ENCODE peak calls at places on chromosomes 7 and 10, in eight cellular contexts. S, W, O, D, A, H, I and M are unnamed samples.

GRCh38 chr7:138515001-138515528 is 55.0 kb downstream of the TRIM24 start:
- DNase-seq in W (no peak), S (no peak), A (no peak), D (no peak), I (no peak), H (no peak), O (no peak), M (no peak)

GRCh38 chr7:157302314-157302711 is 34.5 kb upstream of the DNAJB6 start:
- DNase-seq in D (no peak), S (peak; percentile 86), W (peak; percentile 20), I (peak; percentile 62), A (peak; percentile 70), O (peak; percentile 45), H (no peak), M (no peak)

GRCh38 chr10:113169853-113170455 is 219.9 kb downstream of the TCF7L2 start:
- DNase-seq in A (no peak), H (no peak), I (no peak), O (no peak), S (no peak), W (no peak), D (no peak), M (no peak)

GRCh38 chr7:142908921-142909870 is 23.7 kb upstream of the TRPV6 start:
- DNase-seq in O (no peak), D (no peak), W (no peak), A (peak; percentile 46), H (no peak), S (no peak), I (peak; percentile 36), M (peak; percentile 7)

GRCh38 chr10:116490028-116490662 is 55.6 kb upstream of the PNLIP start:
- DNase-seq in A (peak; percentile 45), S (no peak), O (no peak), I (peak; percentile 48), W (no peak), D (no peak), H (no peak), M (peak; percentile 59)

GRCh38 chr7:105267244-105267643 is 121.5 kb downstream of the SRPK2 start:
- DNase-seq in W (no peak), O (no peak), D (no peak), I (no peak), H (no peak), S (no peak), A (no peak), M (no peak)

GRCh38 chr7:149718730-149719049 is 54.7 kb downstream of the ZNF467 start:
- DNase-seq in A (no peak), D (no peak), I (no peak), O (no peak), S (peak; percentile 40), H (no peak), W (no peak), M (no peak)

GRCh38 chr10:116632831-116633600 is 12.3 kb downstream of the PNLIPRP2 start:
- DNase-seq in S (no peak), D (no peak), W (no peak), H (no peak), A (no peak), I (no peak), O (no peak), M (no peak)

GRCh38 chr10:31578181-31578852 is 259.3 kb downstream of the ZEB1 start:
- DNase-seq in H (no peak), A (peak; percentile 21), D (peak; percentile 6), O (no peak), W (no peak), I (no peak), S (no peak), M (no peak)

GRCh38 chr10:48474764-48475365 is 130.0 kb downstream of the ARHGAP22 start:
- DNase-seq in I (no peak), D (no peak), W (no peak), A (no peak), S (no peak), H (no peak), O (no peak), M (no peak)

GRCh38 chr10:2079603-2080078 is 342.3 kb upstream of the ADARB2 start:
- DNase-seq in A (no peak), O (no peak), S (no peak), H (no peak), I (no peak), W (no peak), D (no peak), M (no peak)

GRCh38 chr7:19754521-19755116 is 18.8 kb downstream of the TMEM196 start:
- DNase-seq in D (peak; percentile 48), O (no peak), W (no peak), I (peak; percentile 10), A (peak; percentile 56), S (no peak), H (no peak), M (peak; percentile 8)

GRCh38 chr10:132149917-132150316 is 36.8 kb upstream of the DPYSL4 start:
- DNase-seq in W (no peak), S (peak; percentile 36), D (no peak), O (no peak), H (no peak), A (no peak), I (no peak), M (no peak)

GRCh38 chr7:27169658-27170493 is 4.2 kb downstream of the HOXA10 start:
- DNase-seq in H (no peak), W (no peak), I (peak; percentile 23), O (no peak), S (peak; percentile 62), A (peak; percentile 55), D (peak; percentile 75), M (no peak)

GRCh38 chr10:28685717-28686116 is 8.4 kb downstream of the BAMBI start:
- DNase-seq in W (no peak), I (no peak), A (no peak), H (no peak), O (no peak), D (no peak), S (no peak), M (no peak)

GRCh38 chr7:91435386-91436059 is 171.3 kb downstream of the FZD1 start:
- DNase-seq in H (no peak), I (peak; percentile 26), A (peak; percentile 23), D (no peak), W (no peak), S (no peak), O (no peak), M (no peak)